ENCODE peak calls at places on chromosomes 5 and 9, in four cellular contexts. L is A549, T is K562, W is GM12878. H is an unnamed sample.

GRCh38 chr5:176779537-176779936 is 30.8 kb upstream of the UNC5A start:
- DNase-seq in W (no peak), T (no peak), L (no peak), H (no peak)

GRCh38 chr5:81817086-81817485 is 66.2 kb upstream of the SSBP2 start:
- DNase-seq in T (no peak), L (no peak), W (no peak), H (no peak)

GRCh38 chr9:92605224-92605623 is 64.7 kb downstream of the IPPK start:
- DNase-seq in L (no peak), T (no peak), W (no peak), H (no peak)

GRCh38 chr9:19113964-19114679 is 11.4 kb upstream of the HAUS6 start:
- DNase-seq in L (no peak), W (no peak), T (no peak), H (no peak)

GRCh38 chr9:22169732-22170131 is 160.6 kb upstream of the CDKN2B start:
- DNase-seq in L (no peak), T (no peak), W (no peak), H (no peak)

GRCh38 chr5:5432020-5432707 is 9.7 kb downstream of the ICE1 start:
- DNase-seq in L (no peak), T (no peak), W (no peak), H (no peak)

GRCh38 chr9:107270580-107270979 is 12.5 kb upstream of the RAD23B start:
- DNase-seq in L (no peak), W (no peak), T (no peak), H (no peak)

GRCh38 chr5:150120617-150121447 is 34.5 kb upstream of the CSF1R start:
- DNase-seq in L (no peak), T (no peak), W (no peak), H (no peak)

GRCh38 chr5:134467231-134467630 is 55.5 kb upstream of the CDKN2AIPNL start:
- DNase-seq in L (no peak), W (no peak), T (no peak), H (no peak)

GRCh38 chr5:79235222-79235577 is 731 bp upstream of the JMY start:
- DNase-seq in W (no peak), L (no peak), T (no peak), H (peak; percentile 75)

GRCh38 chr9:134352247-134352933 is 26.1 kb downstream of the RXRA start:
- DNase-seq in W (no peak), L (no peak), T (no peak), H (no peak)

GRCh38 chr5:145697251-145698016 is 137.7 kb downstream of the PRELID2 start:
- DNase-seq in L (peak; percentile 19), W (no peak), T (peak; percentile 19), H (peak; percentile 47)

GRCh38 chr5:169415351-169415750 is 114.4 kb upstream of the SLIT3 start:
- DNase-seq in W (no peak), T (no peak), L (no peak), H (no peak)

GRCh38 chr5:38462972-38463633 is 93.3 kb downstream of the LIFR start:
- DNase-seq in W (no peak), T (no peak), L (no peak), H (no peak)

GRCh38 chr5:31758803-31759425 is 120.0 kb downstream of the PDZD2 start:
- DNase-seq in L (no peak), W (no peak), T (no peak), H (no peak)

GRCh38 chr9:110650991-110651411 is 17.6 kb upstream of the MUSK start:
- DNase-seq in W (no peak), L (no peak), T (no peak), H (no peak)

GRCh38 chr9:133048595-133048994 is 13.2 kb upstream of the CEL start:
- DNase-seq in L (peak; percentile 46), T (peak; percentile 60), W (no peak), H (no peak)

GRCh38 chr5:57718155-57718554 is 235.5 kb upstream of the ACTBL2 start:
- DNase-seq in W (no peak), L (peak; percentile 41), T (no peak), H (peak; percentile 85)

GRCh38 chr5:140628711-140629110 is 4.3 kb downstream of the CD14 start:
- DNase-seq in W (no peak), T (no peak), L (no peak), H (no peak)

GRCh38 chr9:20436475-20437195 is 185.7 kb downstream of the MLLT3 start:
- DNase-seq in T (no peak), L (no peak), W (no peak), H (no peak)

GRCh38 chr9:20442461-20443319 is 179.6 kb downstream of the MLLT3 start:
- DNase-seq in W (no peak), T (no peak), L (no peak), H (no peak)

GRCh38 chr9:20441166-20441565 is 181.1 kb downstream of the MLLT3 start:
- DNase-seq in T (no peak), L (no peak), W (no peak), H (no peak)

GRCh38 chr9:20441704-20442423 is 180.4 kb downstream of the MLLT3 start:
- DNase-seq in W (peak; percentile 15), L (no peak), T (no peak), H (no peak)

DNA sequence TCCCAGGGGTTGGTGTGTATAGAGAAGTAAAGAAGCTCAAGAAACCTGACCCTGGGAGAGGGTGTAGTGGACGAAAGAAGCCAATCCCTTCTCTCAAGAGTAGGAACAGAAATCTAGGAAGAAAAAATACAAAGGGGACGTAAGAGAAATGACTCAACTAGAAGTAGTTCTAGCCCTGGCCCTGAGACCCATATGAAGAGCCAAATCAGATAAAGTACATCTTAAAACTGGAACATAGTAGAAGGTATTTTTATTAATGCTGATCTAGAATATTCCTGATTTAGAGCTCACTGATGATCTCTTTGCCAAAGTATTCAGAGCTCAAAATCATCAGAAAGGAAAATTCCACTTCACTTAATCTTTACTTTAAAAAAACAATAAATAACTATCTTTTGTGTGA is 184.8 kb downstream of the MLLT3 start:
- DNase-seq in L (no peak), T (no peak), W (no peak), H (no peak)
- TF ChIP-seq POLR2AphosphoS2 in L (no peak), T (no peak), W (no peak), H (no peak)

GRCh38 chr9:70830618-70831017 is 290.8 kb downstream of the TRPM3 start:
- DNase-seq in L (no peak), W (no peak), T (no peak), H (no peak)
- TF ChIP-seq BHLHE40 in L (no peak), W (no peak), T (no peak), H (no peak)

GRCh38 chr5:1349246-1349645 is 4.3 kb upstream of the CLPTM1L start:
- DNase-seq in T (no peak), W (no peak), L (no peak), H (no peak)

GRCh38 chr5:1351156-1351555 is 6.3 kb upstream of the CLPTM1L start:
- DNase-seq in W (no peak), L (no peak), T (no peak), H (no peak)

GRCh38 chr5:1354491-1355033 is 9.7 kb upstream of the CLPTM1L start:
- DNase-seq in L (no peak), T (no peak), W (no peak), H (no peak)

GRCh38 chr5:1348986-1349245 is 4.0 kb upstream of the CLPTM1L start:
- DNase-seq in L (no peak), W (no peak), T (no peak), H (no peak)

GRCh38 chr5:1352231-1352825 is 7.4 kb upstream of the CLPTM1L start:
- DNase-seq in L (no peak), W (no peak), T (no peak), H (no peak)
- TF ChIP-seq POLR2AphosphoS2 in L (no peak), W (no peak), T (no peak), H (no peak)

GRCh38 chr9:20623748-20624124 is 1.4 kb upstream of the MLLT3 start:
- DNase-seq in T (no peak), W (no peak), L (peak; percentile 8), H (no peak)
- TF ChIP-seq BHLHE40 in T (no peak), W (no peak), L (no peak), H (no peak)

H was measured in HepG2.